ENCODE peak calls at places on chromosomes 11 and 22, in eight cellular contexts. One of them, this sample, is unnamed.

GRCh38 chr11:130825621-130826020 is 90.7 kb downstream of the SNX19 start:
- DNase-seq in A549: no peak
- DNase-seq in K562: no peak
- DNase-seq in Panc1: no peak
- DNase-seq in HCT116: no peak
- DNase-seq in GM23338: no peak
- DNase-seq in SK-N-SH: no peak
- DNase-seq in HepG2: no peak
- DNase-seq in this sample: no peak

GRCh38 chr11:10390375-10390774 is 64.7 kb upstream of the AMPD3 start:
- DNase-seq in GM23338: no peak
- DNase-seq in A549: peak; percentile 66
- DNase-seq in HCT116: no peak
- DNase-seq in K562: no peak
- DNase-seq in Panc1: no peak
- DNase-seq in HepG2: no peak
- DNase-seq in SK-N-SH: no peak
- DNase-seq in this sample: no peak

GRCh38 chr22:47618180-47618579 is 855.7 kb downstream of the TBC1D22A start:
- DNase-seq in SK-N-SH: no peak
- DNase-seq in Panc1: no peak
- DNase-seq in K562: no peak
- DNase-seq in GM23338: no peak
- DNase-seq in A549: no peak
- DNase-seq in HepG2: no peak
- DNase-seq in HCT116: no peak
- DNase-seq in this sample: no peak

GRCh38 chr11:17578296-17578695 is 31.2 kb downstream of the OTOG start:
- DNase-seq in A549: no peak
- DNase-seq in HCT116: no peak
- DNase-seq in HepG2: no peak
- DNase-seq in GM23338: no peak
- DNase-seq in Panc1: no peak
- DNase-seq in K562: no peak
- DNase-seq in SK-N-SH: no peak
- DNase-seq in this sample: no peak

GRCh38 chr11:62789576-62789975 is 2.2 kb downstream of the TMEM223 start:
- DNase-seq in HCT116: no peak
- DNase-seq in Panc1: no peak
- DNase-seq in K562: no peak
- DNase-seq in SK-N-SH: no peak
- DNase-seq in A549: no peak
- DNase-seq in HepG2: no peak
- DNase-seq in GM23338: no peak
- DNase-seq in this sample: no peak

GRCh38 chr11:18727499-18728236 is 1.7 kb upstream of the IGSF22 start:
- DNase-seq in GM23338: peak; percentile 84
- DNase-seq in HepG2: peak; percentile 48
- DNase-seq in SK-N-SH: peak; percentile 87
- DNase-seq in A549: peak; percentile 44
- DNase-seq in K562: peak; percentile 67
- DNase-seq in Panc1: peak; percentile 25
- DNase-seq in HCT116: peak; percentile 35
- DNase-seq in this sample: no peak

GRCh38 chr22:42066133-42066761 is 4.4 kb downstream of the NAGA start:
- DNase-seq in HCT116: no peak
- DNase-seq in SK-N-SH: no peak
- DNase-seq in K562: no peak
- DNase-seq in Panc1: no peak
- DNase-seq in GM23338: no peak
- DNase-seq in A549: no peak
- DNase-seq in HepG2: no peak
- DNase-seq in this sample: no peak

GRCh38 chr22:43230983-43231723 is 44.2 kb upstream of the TTLL12 start:
- DNase-seq in GM23338: peak; percentile 93
- DNase-seq in HepG2: peak; percentile 48
- DNase-seq in Panc1: peak; percentile 47
- DNase-seq in K562: peak; percentile 71
- DNase-seq in HCT116: peak; percentile 51
- DNase-seq in A549: peak; percentile 45
- DNase-seq in SK-N-SH: peak; percentile 79
- DNase-seq in this sample: peak; percentile 64

GRCh38 chr11:132685174-132685611 is 847.1 kb downstream of the OPCML start:
- DNase-seq in A549: no peak
- DNase-seq in HCT116: no peak
- DNase-seq in K562: no peak
- DNase-seq in HepG2: no peak
- DNase-seq in GM23338: no peak
- DNase-seq in SK-N-SH: no peak
- DNase-seq in Panc1: no peak
- DNase-seq in this sample: peak; percentile 79

GRCh38 chr11:119375629-119376196 is 5.8 kb downstream of the USP2 start:
- DNase-seq in GM23338: peak; percentile 48
- DNase-seq in A549: no peak
- DNase-seq in HCT116: no peak
- DNase-seq in K562: peak; percentile 59
- DNase-seq in HepG2: peak; percentile 58
- DNase-seq in Panc1: no peak
- DNase-seq in SK-N-SH: peak; percentile 45
- DNase-seq in this sample: no peak

GRCh38 chr11:121671276-121672168 is 218.8 kb upstream of the SORL1-AS1 start:
- DNase-seq in K562: no peak
- DNase-seq in Panc1: no peak
- DNase-seq in HCT116: no peak
- DNase-seq in A549: no peak
- DNase-seq in SK-N-SH: peak; percentile 65
- DNase-seq in GM23338: no peak
- DNase-seq in HepG2: no peak
- DNase-seq in this sample: no peak

GRCh38 chr11:5596611-5597201 is at the start of gene TRIM6:
- DNase-seq in Panc1: no peak
- DNase-seq in SK-N-SH: no peak
- DNase-seq in HepG2: no peak
- DNase-seq in K562: peak; percentile 96
- DNase-seq in HCT116: no peak
- DNase-seq in GM23338: peak; percentile 86
- DNase-seq in A549: peak; percentile 84
- DNase-seq in this sample: peak; percentile 59

GRCh38 chr22:39308614-39309363 is 10.6 kb downstream of the RPL3 start:
- DNase-seq in K562: peak; percentile 65
- DNase-seq in HCT116: peak; percentile 92
- DNase-seq in HepG2: no peak
- DNase-seq in A549: peak; percentile 78
- DNase-seq in GM23338: peak; percentile 48
- DNase-seq in Panc1: no peak
- DNase-seq in SK-N-SH: no peak
- DNase-seq in this sample: peak; percentile 72

DNA sequence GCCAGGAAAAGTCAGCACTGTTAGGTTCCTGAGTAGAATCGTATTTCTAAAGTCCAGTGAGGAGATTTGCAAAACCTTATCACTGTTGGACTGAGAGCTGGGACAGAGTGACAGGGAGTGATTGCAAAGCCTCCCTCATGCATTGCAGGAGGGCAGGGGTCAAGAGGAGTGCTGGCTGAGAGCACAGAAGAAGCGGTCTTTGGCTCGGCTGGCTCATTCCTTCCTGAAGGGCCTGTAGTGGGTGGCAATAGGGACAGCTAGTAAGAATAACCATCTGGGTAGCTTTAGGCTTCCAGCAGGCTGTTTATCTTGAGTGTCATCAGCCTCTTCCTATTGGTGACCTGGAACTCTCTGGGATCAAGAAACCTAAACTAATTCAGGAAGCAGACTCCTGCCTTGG is 53.4 kb downstream of the CD44 start:
- DNase-seq in HCT116: no peak
- DNase-seq in SK-N-SH: peak; percentile 3
- DNase-seq in K562: no peak
- DNase-seq in GM23338: no peak
- DNase-seq in A549: no peak
- DNase-seq in Panc1: no peak
- DNase-seq in HepG2: peak; percentile 34
- DNase-seq in this sample: no peak
- TF ChIP-seq REST in HCT116: no peak
- TF ChIP-seq REST in SK-N-SH: no peak
- TF ChIP-seq REST in K562: no peak
- TF ChIP-seq REST in GM23338: no peak
- TF ChIP-seq REST in A549: no peak
- TF ChIP-seq REST in Panc1: no peak
- TF ChIP-seq REST in HepG2: no peak
- TF ChIP-seq REST in this sample: no peak

DNA sequence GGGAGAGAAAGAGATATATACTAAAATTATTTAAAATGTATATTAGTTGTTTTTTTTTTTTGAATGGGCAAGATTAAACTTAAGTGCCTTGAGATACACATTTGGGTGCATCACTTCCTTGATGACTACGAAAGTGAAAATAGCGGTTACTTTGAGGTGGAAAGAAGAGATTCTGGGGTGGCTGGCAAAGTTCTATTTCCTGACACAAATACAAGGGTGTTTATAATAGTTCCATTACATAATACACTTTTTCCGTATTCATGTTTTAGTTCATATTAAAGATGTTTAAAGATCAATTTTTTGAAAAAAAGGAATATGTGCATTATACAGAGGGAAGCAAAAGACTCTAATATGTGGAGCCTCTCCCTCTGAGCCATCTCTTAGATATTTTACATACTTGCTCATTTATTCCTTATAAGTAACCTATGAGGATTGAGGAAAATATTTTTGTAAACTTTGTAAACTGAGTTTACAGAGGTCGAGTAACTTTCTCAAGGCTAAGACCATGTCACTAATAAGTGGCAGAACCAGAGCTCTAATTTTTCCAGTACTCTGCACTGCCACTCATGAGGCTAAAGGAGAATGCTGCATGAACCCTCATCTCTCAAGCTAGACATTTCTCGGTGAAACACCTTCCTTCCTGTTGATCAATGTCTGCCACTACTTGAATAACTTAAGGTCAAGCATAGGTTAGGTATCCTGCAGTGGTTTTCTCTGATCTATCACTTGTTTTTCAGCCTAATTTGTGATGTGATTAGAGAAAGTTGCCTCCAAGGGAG is 58.7 kb downstream of the DDIAS start:
- DNase-seq in K562: no peak
- DNase-seq in SK-N-SH: no peak
- DNase-seq in GM23338: no peak
- DNase-seq in A549: no peak
- DNase-seq in HepG2: no peak
- DNase-seq in HCT116: no peak
- DNase-seq in Panc1: no peak
- DNase-seq in this sample: no peak
- TF ChIP-seq REST in K562: no peak
- TF ChIP-seq REST in SK-N-SH: no peak
- TF ChIP-seq REST in GM23338: no peak
- TF ChIP-seq REST in A549: no peak
- TF ChIP-seq REST in HepG2: no peak
- TF ChIP-seq REST in HCT116: no peak
- TF ChIP-seq REST in Panc1: no peak
- TF ChIP-seq REST in this sample: no peak

DNA sequence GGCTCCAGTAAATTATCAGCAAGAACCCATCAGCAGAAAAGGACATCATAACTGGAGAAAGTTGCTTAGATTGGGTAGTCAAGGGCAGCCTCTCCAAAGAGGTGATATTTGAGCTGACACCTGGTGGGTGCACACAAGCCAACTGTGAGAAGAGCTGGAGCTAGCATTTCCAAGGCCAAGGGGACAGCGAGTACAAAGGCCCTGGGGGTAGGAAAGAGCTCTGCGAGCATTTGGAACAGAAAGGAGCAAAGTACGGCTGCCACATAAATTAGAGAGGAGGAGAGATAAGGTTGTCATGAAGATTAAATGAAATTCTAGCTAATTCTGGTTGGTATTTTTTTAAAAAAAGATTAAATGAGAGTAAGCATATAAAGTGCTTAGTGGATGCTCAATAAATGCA is 21.7 kb upstream of the SMCO4 start:
- DNase-seq in K562: no peak
- DNase-seq in Panc1: no peak
- DNase-seq in GM23338: no peak
- DNase-seq in HCT116: no peak
- DNase-seq in SK-N-SH: peak; percentile 41
- DNase-seq in A549: no peak
- DNase-seq in HepG2: no peak
- DNase-seq in this sample: no peak
- TF ChIP-seq REST in K562: no peak
- TF ChIP-seq REST in Panc1: no peak
- TF ChIP-seq REST in GM23338: no peak
- TF ChIP-seq REST in HCT116: no peak
- TF ChIP-seq REST in SK-N-SH: no peak
- TF ChIP-seq REST in A549: no peak
- TF ChIP-seq REST in HepG2: no peak
- TF ChIP-seq REST in this sample: no peak

DNA sequence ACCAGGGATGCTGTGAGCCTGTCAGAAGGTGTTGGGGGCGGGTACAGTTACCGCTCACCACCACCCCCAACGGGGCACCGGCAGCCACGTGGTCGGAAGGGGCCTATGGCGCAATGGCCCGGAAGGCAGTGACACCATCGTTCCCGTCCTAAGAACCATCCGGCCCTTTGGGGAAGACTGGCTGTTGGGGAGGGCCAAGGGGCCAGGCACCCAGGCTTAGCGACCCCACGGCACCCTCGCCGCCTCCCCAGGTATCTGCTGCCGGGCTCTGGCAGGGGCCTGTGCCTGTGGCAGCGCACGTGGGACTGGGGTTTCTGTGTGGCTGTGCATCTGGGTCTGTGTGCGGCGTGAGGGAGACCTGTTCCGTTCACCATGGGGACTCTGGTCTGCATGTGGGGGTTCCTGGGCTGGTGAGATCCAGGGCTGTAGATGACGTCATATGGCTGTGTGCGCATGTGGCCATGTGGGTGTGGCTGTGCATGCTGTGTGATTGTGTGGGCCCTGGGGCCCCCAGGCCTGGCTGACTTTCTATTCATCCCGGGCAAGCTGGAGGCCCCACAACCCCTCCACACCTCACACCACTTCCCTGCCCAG is 703 bp downstream of the OSM start:
- DNase-seq in K562: peak; percentile 51
- DNase-seq in SK-N-SH: no peak
- DNase-seq in HCT116: no peak
- DNase-seq in Panc1: no peak
- DNase-seq in A549: no peak
- DNase-seq in GM23338: no peak
- DNase-seq in HepG2: no peak
- DNase-seq in this sample: peak; percentile 94
- TF ChIP-seq REST in K562: no peak
- TF ChIP-seq REST in SK-N-SH: no peak
- TF ChIP-seq REST in HCT116: no peak
- TF ChIP-seq REST in Panc1: no peak
- TF ChIP-seq REST in A549: no peak
- TF ChIP-seq REST in GM23338: no peak
- TF ChIP-seq REST in HepG2: no peak
- TF ChIP-seq REST in this sample: no peak

DNA sequence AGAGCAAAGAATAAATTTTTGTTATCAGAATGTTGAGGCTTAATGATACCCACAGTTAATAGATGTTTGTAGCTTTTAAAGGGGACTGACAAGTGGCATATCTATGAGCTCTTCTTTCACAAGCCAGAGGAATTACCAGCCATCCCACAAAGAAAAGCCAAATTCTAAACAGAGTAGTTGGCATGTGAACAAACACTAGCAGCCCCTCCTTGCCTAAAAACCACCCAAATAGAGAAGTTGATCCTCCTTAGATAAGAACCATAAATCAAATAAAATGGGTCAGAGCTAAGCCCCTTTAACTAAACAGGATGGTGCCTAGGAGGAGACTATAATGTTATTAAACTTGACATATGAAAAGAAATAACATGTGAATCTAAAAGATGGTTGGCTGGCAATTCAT is 11.4 kb downstream of the LPXN start:
- DNase-seq in SK-N-SH: no peak
- DNase-seq in HepG2: no peak
- DNase-seq in K562: no peak
- DNase-seq in A549: no peak
- DNase-seq in GM23338: no peak
- DNase-seq in HCT116: no peak
- DNase-seq in Panc1: no peak
- DNase-seq in this sample: peak; percentile 17
- TF ChIP-seq REST in SK-N-SH: no peak
- TF ChIP-seq REST in HepG2: no peak
- TF ChIP-seq REST in K562: no peak
- TF ChIP-seq REST in A549: no peak
- TF ChIP-seq REST in GM23338: no peak
- TF ChIP-seq REST in HCT116: no peak
- TF ChIP-seq REST in Panc1: no peak
- TF ChIP-seq REST in this sample: no peak

This sample was measured in HL-60.